ENCODE peak calls at places on chromosome 2, in five cellular contexts. C is uterus, J is left ventricle myocardium inferior, Q is cardiac muscle cell, I is endodermal cell. M is an unnamed sample.
A peak's percentile ranks its signal among the peaks of the same experiment; 100 is the strongest.

GRCh38 chr2:221077241-221077640 is 494.9 kb downstream of the EPHA4 start:
- DNase-seq in C (no peak), J (no peak), Q (no peak), I (no peak), M (no peak)

GRCh38 chr2:140880573-140880972 is 1250.2 kb downstream of the LRP1B start:
- DNase-seq in C (no peak), J (no peak), Q (no peak), I (no peak), M (no peak)

GRCh38 chr2:152240559-152241231 is 65.1 kb upstream of the STAM2 start:
- DNase-seq in C (no peak), J (no peak), Q (no peak), I (no peak), M (no peak)

GRCh38 chr2:174835797-174836255 is 71.6 kb upstream of the CHRNA1 start:
- DNase-seq in C (no peak), J (no peak), Q (no peak), I (no peak), M (no peak)

GRCh38 chr2:9473985-9474360 is 378 bp upstream of the IAH1 start:
- DNase-seq in C (peak; percentile 52), J (peak; percentile 49), Q (peak; percentile 15), I (no peak), M (peak; percentile 27)

GRCh38 chr2:191800874-191801273 is 46.0 kb downstream of the CAVIN2 start:
- DNase-seq in C (no peak), J (no peak), Q (no peak), I (no peak), M (no peak)

GRCh38 chr2:168596881-168597280 is 140.8 kb downstream of the CERS6 start:
- DNase-seq in C (no peak), J (no peak), Q (no peak), I (no peak), M (no peak)

GRCh38 chr2:240646061-240646899 is 21.0 kb downstream of the GPR35 start:
- DNase-seq in C (no peak), J (peak; percentile 6), Q (no peak), I (peak; percentile 25), M (no peak)

GRCh38 chr2:158391876-158392275 is 64.7 kb downstream of the CCDC148 start:
- DNase-seq in C (no peak), J (no peak), Q (no peak), I (no peak), M (no peak)

GRCh38 chr2:145116834-145117233 is 596.9 kb upstream of the ZEB2 start:
- DNase-seq in C (no peak), J (no peak), Q (no peak), I (no peak), M (no peak)

GRCh38 chr2:231951452-231951851 is 10.1 kb upstream of the DIS3L2 start:
- DNase-seq in C (no peak), J (no peak), Q (no peak), I (no peak), M (no peak)

GRCh38 chr2:203280428-203281064 is 41.7 kb downstream of the CYP20A1 start:
- DNase-seq in C (no peak), J (no peak), Q (no peak), I (no peak), M (no peak)

GRCh38 chr2:85892216-85892944 is 3.6 kb upstream of the ST3GAL5 start:
- DNase-seq in C (no peak), J (no peak), Q (no peak), I (no peak), M (no peak)

GRCh38 chr2:166180951-166181812 is 53.4 kb upstream of the SCN1A start:
- DNase-seq in C (no peak), J (no peak), Q (peak; percentile 67), I (peak; percentile 88), M (no peak)

GRCh38 chr2:167945660-167946366 is 301.6 kb downstream of the STK39 start:
- DNase-seq in C (no peak), J (no peak), Q (no peak), I (no peak), M (no peak)

GRCh38 chr2:241309684-241310117 is 5.8 kb downstream of the HDLBP start:
- DNase-seq in C (no peak), J (no peak), Q (no peak), I (no peak), M (no peak)

GRCh38 chr2:108377815-108378630 is at the start of gene SULT1C4:
- DNase-seq in C (peak; percentile 49), J (peak; percentile 58), Q (peak; percentile 90), I (peak; percentile 72), M (no peak)

GRCh38 chr2:157413342-157414035 is 30.4 kb downstream of the CYTIP start:
- DNase-seq in C (no peak), J (no peak), Q (no peak), I (no peak), M (no peak)

GRCh38 chr2:69704446-69704845 is 37.5 kb upstream of the ANXA4 start:
- DNase-seq in C (no peak), J (no peak), Q (no peak), I (no peak), M (no peak)

GRCh38 chr2:35783723-35784122 is 571.9 kb upstream of the CRIM1 start:
- DNase-seq in C (no peak), J (no peak), Q (no peak), I (no peak), M (no peak)

GRCh38 chr2:2662847-2663356 is 331.8 kb upstream of the MYT1L start:
- DNase-seq in C (no peak), J (no peak), Q (no peak), I (no peak), M (no peak)

GRCh38 chr2:45006041-45006941 is 3.0 kb downstream of the SIX2 start:
- DNase-seq in C (no peak), J (no peak), Q (no peak), I (peak; percentile 58), M (no peak)

GRCh38 chr2:101012054-101012705 is 10.1 kb downstream of the RPL31 start:
- DNase-seq in C (no peak), J (no peak), Q (no peak), I (no peak), M (no peak)

GRCh38 chr2:88074854-88075292 is 7.2 kb downstream of the SMYD1 start:
- DNase-seq in C (no peak), J (no peak), Q (no peak), I (no peak), M (no peak)

GRCh38 chr2:217837001-217837491 is 165.7 kb downstream of the TNS1 start:
- DNase-seq in C (peak; percentile 64), J (peak; percentile 89), Q (no peak), I (peak; percentile 86), M (peak; percentile 88)
- H3K27ac ChIP-seq in C (peak overlapping the region; percentile 82), J (peak overlapping the region; percentile 95), Q (no peak overlapping the region), I (peak overlapping the region; percentile 96), M (peak overlapping the region; percentile 78)

DNA sequence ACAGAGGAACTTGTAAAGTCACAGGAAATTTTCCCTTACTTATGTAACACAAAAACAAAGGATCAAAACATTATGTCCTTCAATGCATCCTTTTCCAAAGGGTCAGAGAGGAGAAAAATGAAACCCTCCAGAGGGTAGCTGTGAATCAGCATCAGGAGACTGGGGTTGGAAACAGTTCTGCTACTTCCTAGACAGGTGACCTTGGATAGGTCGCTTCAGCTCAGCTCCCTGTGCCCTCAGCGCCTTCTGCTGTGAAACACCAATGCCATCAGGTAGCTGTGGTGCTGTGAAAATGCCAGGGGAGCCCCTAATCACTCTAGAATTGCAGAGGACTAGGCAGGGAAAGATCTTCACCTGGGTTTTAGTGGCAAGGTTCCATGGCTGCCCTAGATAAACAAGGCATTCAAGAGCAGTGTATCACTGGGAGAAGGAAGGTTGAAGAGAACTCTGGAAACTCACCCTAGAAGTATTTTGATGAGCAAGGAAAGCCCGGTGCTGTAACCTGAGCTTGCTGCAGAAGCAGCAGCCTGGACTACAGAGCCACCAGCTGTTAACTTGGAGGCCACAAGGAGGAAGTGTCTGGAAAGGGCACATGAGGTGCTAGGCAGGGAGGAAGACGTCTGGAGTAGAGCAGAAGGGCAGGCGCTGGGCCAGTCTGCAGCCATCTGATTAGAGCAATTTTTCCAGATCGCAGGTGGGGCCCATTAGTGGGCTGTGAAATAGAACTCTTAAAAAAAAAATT is 100.7 kb upstream of the MCFD2 start:
- DNase-seq in C (no peak), J (no peak), Q (no peak), I (peak; percentile 74), M (no peak)
- TF ChIP-seq CTCF in C (no peak), J (no peak), Q (no peak), I (peak; percentile 41), M (no peak)

GRCh38 chr2:217833439-217833838 is 169.4 kb downstream of the TNS1 start:
- DNase-seq in C (no peak), J (no peak), Q (no peak), I (no peak), M (no peak)
- H3K4me3 ChIP-seq in C (no peak overlapping the region), J (no peak overlapping the region), Q (no peak overlapping the region), I (no peak overlapping the region), M (no peak overlapping the region)

GRCh38 chr2:55887351-55887750 is 36.2 kb downstream of the EFEMP1 start:
- DNase-seq in C (no peak), J (no peak), Q (no peak), I (no peak), M (no peak)
- H3K27ac ChIP-seq in C (peak overlapping the region; percentile 70), J (peak overlapping the region; percentile 63), Q (no peak overlapping the region), I (no peak overlapping the region), M (peak overlapping the region; percentile 82)

M was measured in tibial artery.